ENCODE peak calls at places on chromosomes 12 and 14, in five cellular contexts. R is hypothalamus, Q is ELR, Y is pulmonary artery endothelial cell, P is uterus. T is an unnamed sample.

GRCh38 chr14:72420749-72421452 is 473.0 kb downstream of the DPF3 start:
- DNase-seq in Y (no peak), R (peak), P (peak), Q (peak), T (peak)

GRCh38 chr12:70608184-70608583 is 29.0 kb downstream of the PTPRB start:
- DNase-seq in P (no peak), Q (no peak), R (no peak), Y (no peak), T (no peak)

GRCh38 chr14:56027421-56027820 is 90.8 kb upstream of the PELI2 start:
- DNase-seq in P (no peak), R (no peak), Q (no peak), Y (no peak), T (no peak)

GRCh38 chr12:53381739-53382630 is 2.0 kb downstream of the SP1 start:
- DNase-seq in R (no peak), Q (peak), Y (no peak), P (peak), T (no peak)

GRCh38 chr12:106288510-106289195 is 13.9 kb upstream of the TCP11L2 start:
- DNase-seq in P (no peak), R (no peak), Y (peak), Q (peak), T (no peak)

GRCh38 chr12:10301103-10301502 is 6.6 kb upstream of the KLRD1 start:
- DNase-seq in P (no peak), Y (no peak), R (no peak), Q (peak), T (no peak)

GRCh38 chr12:6942331-6942665 is 1.3 kb upstream of the RNU7-1 start:
- DNase-seq in P (peak), Y (no peak), Q (no peak), R (no peak), T (no peak)

GRCh38 chr12:110699591-110700445 is 10.9 kb upstream of the HVCN1 start:
- DNase-seq in P (no peak), Y (no peak), Q (no peak), R (no peak), T (no peak)

GRCh38 chr12:69880566-69880965 is 55.5 kb downstream of the MYRFL start:
- DNase-seq in R (no peak), P (no peak), Q (peak), Y (no peak), T (no peak)

GRCh38 chr12:54054442-54055332 is 1.1 kb downstream of the HOXC4 start:
- DNase-seq in R (no peak), P (no peak), Y (no peak), Q (no peak), T (no peak)

GRCh38 chr12:120666577-120667390 is 20.2 kb upstream of the MLEC start:
- DNase-seq in Q (no peak), P (no peak), R (no peak), Y (no peak), T (no peak)

GRCh38 chr14:73753887-73754880 is 40.0 kb upstream of the PNMA1 start:
- DNase-seq in Q (peak), R (peak), P (no peak), Y (no peak), T (peak)

GRCh38 chr14:59816931-59817330 is 53.6 kb downstream of the RTN1 start:
- DNase-seq in Y (no peak), R (no peak), Q (no peak), P (no peak), T (no peak)

GRCh38 chr12:1949771-1950470 is 31.5 kb upstream of the CACNA2D4 start:
- DNase-seq in Y (no peak), P (peak), Q (no peak), R (no peak), T (peak)

GRCh38 chr14:92973265-92973797 is 50.4 kb downstream of the CHGA start:
- DNase-seq in Y (no peak), R (peak), P (peak), Q (peak), T (peak)

GRCh38 chr14:68137704-68138619 is 318.4 kb downstream of the RAD51B start:
- DNase-seq in Y (no peak), Q (peak), P (peak), R (peak), T (no peak)

GRCh38 chr12:57389033-57389432 is 41.8 kb downstream of the R3HDM2 start:
- DNase-seq in P (no peak), Y (peak), R (no peak), Q (peak), T (no peak)

GRCh38 chr14:21995332-21995731 is 321.7 kb upstream of the OR4E1 start:
- DNase-seq in P (no peak), R (no peak), Y (no peak), Q (no peak), T (no peak)

GRCh38 chr12:82415402-82415801 is 57.1 kb downstream of the METTL25 start:
- DNase-seq in Q (peak), P (no peak), R (no peak), Y (no peak), T (no peak)

GRCh38 chr14:61563162-61563511 is 132.2 kb upstream of the HIF1A start:
- DNase-seq in Q (no peak), Y (no peak), R (no peak), P (no peak), T (no peak)

GRCh38 chr12:79559591-79559990 is 131.2 kb downstream of the PAWR start:
- DNase-seq in P (no peak), Q (no peak), Y (no peak), R (no peak), T (no peak)

GRCh38 chr12:121637231-121637914 is 11.0 kb downstream of the ORAI1 start:
- DNase-seq in Q (no peak), R (peak), P (no peak), Y (no peak), T (no peak)

GRCh38 chr14:51654549-51654879 is 2.8 kb downstream of the FRMD6 start:
- DNase-seq in P (no peak), Y (no peak), R (no peak), Q (no peak), T (no peak)

GRCh38 chr14:31880935-31881334 is 196.2 kb upstream of the ARHGAP5 start:
- DNase-seq in Q (peak), Y (no peak), P (no peak), R (no peak), T (no peak)

GRCh38 chr12:117380083-117380482 is 18.7 kb upstream of the NOS1 start:
- DNase-seq in R (no peak), Q (no peak), Y (no peak), P (no peak), T (no peak)

GRCh38 chr14:23167006-23167847 is 16.2 kb downstream of the SLC7A8 start:
- DNase-seq in R (no peak), P (no peak), Q (no peak), Y (no peak), T (no peak)

GRCh38 chr12:104006929-104007328 is 41.3 kb downstream of the TDG start:
- DNase-seq in R (no peak), Y (peak), P (no peak), Q (peak), T (no peak)

GRCh38 chr12:20523658-20524057 is 155.3 kb downstream of the PDE3A start:
- DNase-seq in Y (no peak), P (no peak), Q (peak), R (no peak), T (no peak)